ENCODE peak calls at places on chromosomes 13 and 19, in four cellular contexts. T, A, Q and G are unnamed samples.

GRCh38 chr13:99967884-99968520 is 3.6 kb downstream of the ZIC5 start:
- DNase-seq in T (no peak), Q (no peak), A (no peak), G (no peak)

GRCh38 chr19:47786566-47786965 is 8.1 kb downstream of the SELENOW start:
- DNase-seq in Q (no peak), A (no peak), T (no peak), G (no peak)

GRCh38 chr19:51440846-51441409 is 17.3 kb downstream of the SIGLEC8 start:
- DNase-seq in A (peak; percentile 58), Q (no peak), T (no peak), G (no peak)

GRCh38 chr13:31518666-31519065 is 220.7 kb upstream of the RXFP2 start:
- DNase-seq in A (no peak), T (no peak), Q (no peak), G (no peak)

GRCh38 chr19:49801966-49802661 is 11.0 kb downstream of the FUZ start:
- DNase-seq in A (no peak), Q (no peak), T (peak; percentile 73), G (no peak)

GRCh38 chr13:43300817-43301216 is 277.4 kb downstream of the DNAJC15 start:
- DNase-seq in A (no peak), Q (no peak), T (no peak), G (no peak)

GRCh38 chr19:4536798-4537197 is 1.8 kb upstream of the PLIN5 start:
- DNase-seq in A (no peak), Q (no peak), T (no peak), G (no peak)

GRCh38 chr13:39729161-39729560 is 73.7 kb downstream of the COG6 start:
- DNase-seq in T (no peak), A (no peak), Q (no peak), G (no peak)

GRCh38 chr19:30719991-30720329 is 347.8 kb downstream of the ZNF536 start:
- DNase-seq in T (no peak), Q (no peak), A (no peak), G (peak; percentile 58)

GRCh38 chr13:33825083-33825482 is 7.1 kb downstream of the RFC3 start:
- DNase-seq in Q (no peak), A (no peak), T (no peak), G (no peak)

GRCh38 chr13:95447766-95448165 is 104.8 kb upstream of the CLDN10 start:
- DNase-seq in T (no peak), A (no peak), Q (no peak), G (no peak)

GRCh38 chr13:24203726-24204295 is 43.3 kb downstream of the SPATA13 start:
- DNase-seq in Q (no peak), T (no peak), A (no peak), G (no peak)